ENCODE peak calls at places on chromosomes 6 and 20, in seven cellular contexts. One of them, this sample, is unnamed.

GRCh38 chr6:2669067-2669710 is 81.5 kb downstream of the MYLK4 start:
- DNase-seq in sigmoid colon: no peak
- DNase-seq in transverse colon: no peak
- DNase-seq in mammary epithelial cell: no peak
- DNase-seq in thyroid gland: no peak
- DNase-seq in fibroblast of lung: no peak
- DNase-seq in vagina: no peak
- DNase-seq in this sample: no peak

GRCh38 chr20:21808863-21809664 is 103.6 kb downstream of the PAX1 start:
- DNase-seq in sigmoid colon: no peak
- DNase-seq in transverse colon: peak
- DNase-seq in mammary epithelial cell: no peak
- DNase-seq in thyroid gland: peak
- DNase-seq in fibroblast of lung: no peak
- DNase-seq in vagina: no peak
- DNase-seq in this sample: peak

GRCh38 chr6:111971181-111971829 is 82.6 kb upstream of the CCN6 start:
- DNase-seq in sigmoid colon: no peak
- DNase-seq in transverse colon: no peak
- DNase-seq in mammary epithelial cell: no peak
- DNase-seq in thyroid gland: peak
- DNase-seq in fibroblast of lung: peak
- DNase-seq in vagina: peak
- DNase-seq in this sample: no peak

GRCh38 chr20:25318471-25319240 is 70.8 kb downstream of the PYGB start:
- DNase-seq in sigmoid colon: peak
- DNase-seq in transverse colon: no peak
- DNase-seq in mammary epithelial cell: no peak
- DNase-seq in thyroid gland: no peak
- DNase-seq in fibroblast of lung: no peak
- DNase-seq in vagina: no peak
- DNase-seq in this sample: no peak

GRCh38 chr6:163565140-163565539 is 150.6 kb downstream of the QKI start:
- DNase-seq in sigmoid colon: no peak
- DNase-seq in transverse colon: no peak
- DNase-seq in mammary epithelial cell: no peak
- DNase-seq in thyroid gland: no peak
- DNase-seq in fibroblast of lung: peak
- DNase-seq in vagina: no peak
- DNase-seq in this sample: no peak

GRCh38 chr6:14316911-14317535 is 199.5 kb downstream of the CD83 start:
- DNase-seq in sigmoid colon: no peak
- DNase-seq in transverse colon: no peak
- DNase-seq in mammary epithelial cell: no peak
- DNase-seq in thyroid gland: peak
- DNase-seq in fibroblast of lung: peak
- DNase-seq in vagina: no peak
- DNase-seq in this sample: no peak

GRCh38 chr6:121187200-121187832 is 147.0 kb downstream of the TBC1D32 start:
- DNase-seq in sigmoid colon: no peak
- DNase-seq in transverse colon: no peak
- DNase-seq in mammary epithelial cell: no peak
- DNase-seq in thyroid gland: no peak
- DNase-seq in fibroblast of lung: no peak
- DNase-seq in vagina: no peak
- DNase-seq in this sample: no peak

GRCh38 chr6:42199106-42199981 is 4.6 kb upstream of the GUCA1B start:
- DNase-seq in sigmoid colon: no peak
- DNase-seq in transverse colon: no peak
- DNase-seq in mammary epithelial cell: peak
- DNase-seq in thyroid gland: no peak
- DNase-seq in fibroblast of lung: peak
- DNase-seq in vagina: no peak
- DNase-seq in this sample: no peak

GRCh38 chr6:160122744-160123143 is 1.1 kb downstream of the SLC22A1 start:
- DNase-seq in sigmoid colon: no peak
- DNase-seq in transverse colon: no peak
- DNase-seq in mammary epithelial cell: no peak
- DNase-seq in thyroid gland: no peak
- DNase-seq in fibroblast of lung: no peak
- DNase-seq in vagina: no peak
- DNase-seq in this sample: peak

GRCh38 chr6:1825277-1825676 is 215.6 kb downstream of the FOXC1 start:
- DNase-seq in sigmoid colon: no peak
- DNase-seq in transverse colon: no peak
- DNase-seq in mammary epithelial cell: no peak
- DNase-seq in thyroid gland: no peak
- DNase-seq in fibroblast of lung: no peak
- DNase-seq in vagina: no peak
- DNase-seq in this sample: no peak

GRCh38 chr6:163897030-163897429 is 482.5 kb downstream of the QKI start:
- DNase-seq in sigmoid colon: no peak
- DNase-seq in transverse colon: no peak
- DNase-seq in mammary epithelial cell: no peak
- DNase-seq in thyroid gland: no peak
- DNase-seq in fibroblast of lung: peak
- DNase-seq in vagina: no peak
- DNase-seq in this sample: no peak

GRCh38 chr6:47147836-47148344 is 105.8 kb upstream of the ADGRF1 start:
- DNase-seq in sigmoid colon: no peak
- DNase-seq in transverse colon: no peak
- DNase-seq in mammary epithelial cell: no peak
- DNase-seq in thyroid gland: no peak
- DNase-seq in fibroblast of lung: peak
- DNase-seq in vagina: no peak
- DNase-seq in this sample: no peak

GRCh38 chr20:1674361-1674760 is 16.8 kb upstream of the SIRPG start:
- DNase-seq in sigmoid colon: no peak
- DNase-seq in transverse colon: peak
- DNase-seq in mammary epithelial cell: no peak
- DNase-seq in thyroid gland: no peak
- DNase-seq in fibroblast of lung: no peak
- DNase-seq in vagina: no peak
- DNase-seq in this sample: no peak

GRCh38 chr20:13567663-13568062 is 71.1 kb downstream of the TASP1 start:
- DNase-seq in sigmoid colon: no peak
- DNase-seq in transverse colon: no peak
- DNase-seq in mammary epithelial cell: no peak
- DNase-seq in thyroid gland: no peak
- DNase-seq in fibroblast of lung: no peak
- DNase-seq in vagina: no peak
- DNase-seq in this sample: no peak

GRCh38 chr6:139474145-139475108 is 100.0 kb upstream of the CITED2 start:
- DNase-seq in sigmoid colon: peak
- DNase-seq in transverse colon: peak
- DNase-seq in mammary epithelial cell: no peak
- DNase-seq in thyroid gland: peak
- DNase-seq in fibroblast of lung: peak
- DNase-seq in vagina: no peak
- DNase-seq in this sample: no peak

GRCh38 chr20:19114410-19114809 is 98.0 kb upstream of the SLC24A3 start:
- DNase-seq in sigmoid colon: no peak
- DNase-seq in transverse colon: no peak
- DNase-seq in mammary epithelial cell: no peak
- DNase-seq in thyroid gland: no peak
- DNase-seq in fibroblast of lung: no peak
- DNase-seq in vagina: peak
- DNase-seq in this sample: no peak

GRCh38 chr20:56385130-56385529 is 6.9 kb downstream of the AURKA start:
- DNase-seq in sigmoid colon: no peak
- DNase-seq in transverse colon: no peak
- DNase-seq in mammary epithelial cell: no peak
- DNase-seq in thyroid gland: no peak
- DNase-seq in fibroblast of lung: no peak
- DNase-seq in vagina: no peak
- DNase-seq in this sample: no peak

GRCh38 chr6:34726055-34726454 is 29.5 kb upstream of the ILRUN start:
- DNase-seq in sigmoid colon: no peak
- DNase-seq in transverse colon: no peak
- DNase-seq in mammary epithelial cell: no peak
- DNase-seq in thyroid gland: no peak
- DNase-seq in fibroblast of lung: no peak
- DNase-seq in vagina: no peak
- DNase-seq in this sample: no peak

GRCh38 chr6:34386316-34387137 is 5.9 kb downstream of the NUDT3 start:
- DNase-seq in sigmoid colon: peak
- DNase-seq in transverse colon: no peak
- DNase-seq in mammary epithelial cell: peak
- DNase-seq in thyroid gland: no peak
- DNase-seq in fibroblast of lung: peak
- DNase-seq in vagina: no peak
- DNase-seq in this sample: no peak

GRCh38 chr6:16496982-16497823 is 258.8 kb downstream of the GMPR start:
- DNase-seq in sigmoid colon: no peak
- DNase-seq in transverse colon: no peak
- DNase-seq in mammary epithelial cell: no peak
- DNase-seq in thyroid gland: no peak
- DNase-seq in fibroblast of lung: peak
- DNase-seq in vagina: no peak
- DNase-seq in this sample: no peak
- H3K27ac ChIP-seq in sigmoid colon: no peak
- H3K27ac ChIP-seq in transverse colon: no peak
- H3K27ac ChIP-seq in mammary epithelial cell: no peak
- H3K27ac ChIP-seq in thyroid gland: no peak
- H3K27ac ChIP-seq in fibroblast of lung: peak
- H3K27ac ChIP-seq in vagina: no peak
- H3K27ac ChIP-seq in this sample: peak

GRCh38 chr6:122289721-122290501 is 109.5 kb upstream of the HSF2 start:
- DNase-seq in sigmoid colon: no peak
- DNase-seq in transverse colon: no peak
- DNase-seq in mammary epithelial cell: no peak
- DNase-seq in thyroid gland: no peak
- DNase-seq in fibroblast of lung: peak
- DNase-seq in vagina: no peak
- DNase-seq in this sample: no peak
- TF ChIP-seq CTCF in sigmoid colon: no peak
- TF ChIP-seq CTCF in transverse colon: no peak
- TF ChIP-seq CTCF in mammary epithelial cell: no peak
- TF ChIP-seq CTCF in thyroid gland: no peak
- TF ChIP-seq CTCF in fibroblast of lung: peak
- TF ChIP-seq CTCF in vagina: no peak
- TF ChIP-seq CTCF in this sample: no peak

GRCh38 chr20:53579581-53580375 is 13.9 kb downstream of the ZNF217 start:
- DNase-seq in sigmoid colon: no peak
- DNase-seq in transverse colon: peak
- DNase-seq in mammary epithelial cell: peak
- DNase-seq in thyroid gland: no peak
- DNase-seq in fibroblast of lung: peak
- DNase-seq in vagina: no peak
- DNase-seq in this sample: no peak

GRCh38 chr20:53579266-53579580 is 14.4 kb downstream of the ZNF217 start:
- DNase-seq in sigmoid colon: no peak
- DNase-seq in transverse colon: no peak
- DNase-seq in mammary epithelial cell: no peak
- DNase-seq in thyroid gland: no peak
- DNase-seq in fibroblast of lung: no peak
- DNase-seq in vagina: no peak
- DNase-seq in this sample: no peak

GRCh38 chr20:53581444-53582311 is 12.0 kb downstream of the ZNF217 start:
- DNase-seq in sigmoid colon: no peak
- DNase-seq in transverse colon: peak
- DNase-seq in mammary epithelial cell: no peak
- DNase-seq in thyroid gland: no peak
- DNase-seq in fibroblast of lung: no peak
- DNase-seq in vagina: no peak
- DNase-seq in this sample: no peak

GRCh38 chr20:53580376-53581111 is 13.1 kb downstream of the ZNF217 start:
- DNase-seq in sigmoid colon: no peak
- DNase-seq in transverse colon: no peak
- DNase-seq in mammary epithelial cell: no peak
- DNase-seq in thyroid gland: no peak
- DNase-seq in fibroblast of lung: no peak
- DNase-seq in vagina: no peak
- DNase-seq in this sample: no peak

DNA sequence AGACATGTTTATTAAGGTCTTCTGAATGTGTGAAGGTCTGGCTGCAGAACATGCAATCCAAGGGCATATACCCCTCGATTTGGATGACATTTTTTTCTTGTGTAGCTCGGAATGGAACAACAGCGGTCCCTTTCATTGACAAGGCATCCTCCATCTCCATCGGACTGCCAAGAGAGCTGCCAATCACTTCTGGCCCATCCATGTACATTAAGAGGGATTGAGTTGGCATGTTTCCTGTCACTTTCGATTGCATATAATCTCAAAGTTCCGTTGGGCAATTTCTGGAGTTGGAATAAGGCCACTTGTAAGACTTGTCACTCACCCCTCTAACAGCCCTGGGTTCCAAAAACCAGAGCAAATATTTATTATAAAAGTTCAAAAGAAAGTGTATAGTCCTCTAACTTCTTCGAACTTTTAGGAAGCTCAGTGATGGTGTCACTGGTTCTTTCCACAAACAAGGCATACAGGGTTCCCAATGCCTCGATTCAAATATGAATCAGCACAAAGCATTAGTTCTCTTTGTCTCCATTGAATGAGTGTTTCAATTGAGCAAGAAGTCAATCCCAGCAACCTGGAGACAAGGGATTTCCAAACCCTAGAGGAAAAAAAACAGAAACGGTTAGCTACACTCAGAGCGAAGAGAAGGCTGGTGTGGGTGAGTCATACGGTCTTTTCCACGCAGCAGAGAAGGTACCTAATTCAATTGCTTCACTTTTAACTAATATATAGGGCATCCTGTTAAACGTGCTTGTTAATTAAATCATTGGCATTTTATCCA is 10.9 kb downstream of the ZNF217 start:
- DNase-seq in sigmoid colon: peak
- DNase-seq in transverse colon: no peak
- DNase-seq in mammary epithelial cell: peak
- DNase-seq in thyroid gland: peak
- DNase-seq in fibroblast of lung: peak
- DNase-seq in vagina: peak
- DNase-seq in this sample: no peak
- H3K4me3 ChIP-seq in sigmoid colon: no peak
- H3K4me3 ChIP-seq in transverse colon: peak
- H3K4me3 ChIP-seq in mammary epithelial cell: no peak
- H3K4me3 ChIP-seq in thyroid gland: no peak
- H3K4me3 ChIP-seq in fibroblast of lung: no peak
- H3K4me3 ChIP-seq in vagina: no peak
- H3K4me3 ChIP-seq in this sample: peak

GRCh38 chr6:21625642-21626041 is 32.1 kb downstream of the SOX4 start:
- DNase-seq in sigmoid colon: no peak
- DNase-seq in transverse colon: no peak
- DNase-seq in mammary epithelial cell: no peak
- DNase-seq in thyroid gland: no peak
- DNase-seq in fibroblast of lung: no peak
- DNase-seq in vagina: peak
- DNase-seq in this sample: no peak
- H3K27ac ChIP-seq in sigmoid colon: no peak
- H3K27ac ChIP-seq in transverse colon: no peak
- H3K27ac ChIP-seq in mammary epithelial cell: no peak
- H3K27ac ChIP-seq in thyroid gland: no peak
- H3K27ac ChIP-seq in fibroblast of lung: no peak
- H3K27ac ChIP-seq in vagina: no peak
- H3K27ac ChIP-seq in this sample: no peak

This sample was measured in coronary artery.